ENCODE peak calls at places on chromosomes 11 and 22, in seven cellular contexts. V, S, A, D, P, Y and N are unnamed samples.

GRCh38 chr22:25736378-25737011 is 5.5 kb upstream of the MYO18B start:
- DNase-seq in A (no peak), D (no peak), Y (no peak), S (no peak), P (no peak), V (no peak), N (no peak)

GRCh38 chr11:76634934-76635333 is 35.6 kb downstream of the LRRC32 start:
- DNase-seq in A (no peak), P (no peak), V (no peak), Y (no peak), S (no peak), D (no peak), N (no peak)

GRCh38 chr11:127385071-127385470 is 384.5 kb upstream of the KIRREL3 start:
- DNase-seq in Y (peak), D (no peak), V (no peak), S (no peak), A (no peak), P (no peak), N (no peak)

GRCh38 chr11:56693428-56693827 is 5.5 kb upstream of the OR9G1 start:
- DNase-seq in A (no peak), S (no peak), V (no peak), P (no peak), Y (no peak), D (no peak), N (no peak)

GRCh38 chr22:37907036-37907954 is 1.2 kb downstream of the MICALL1 start:
- DNase-seq in D (no peak), V (no peak), S (no peak), A (no peak), P (no peak), Y (no peak), N (no peak)

GRCh38 chr11:35390737-35391682 is 28.3 kb downstream of the SLC1A2 start:
- DNase-seq in D (peak), P (no peak), S (no peak), V (peak), Y (no peak), A (no peak), N (peak)

GRCh38 chr11:14320020-14320419 is 39.0 kb downstream of the RRAS2 start:
- DNase-seq in Y (no peak), D (no peak), A (no peak), P (no peak), S (no peak), V (peak), N (no peak)

GRCh38 chr11:109490953-109491733 is 69.2 kb downstream of the C11orf87 start:
- DNase-seq in P (no peak), S (no peak), A (no peak), Y (no peak), V (no peak), D (no peak), N (no peak)

GRCh38 chr11:44884056-44884455 is 66.6 kb downstream of the TP53I11 start:
- DNase-seq in P (no peak), V (no peak), S (no peak), D (no peak), A (no peak), Y (no peak), N (no peak)

GRCh38 chr22:40932396-40932795 is 18.8 kb upstream of the RBX1 start:
- DNase-seq in Y (no peak), A (no peak), S (no peak), P (no peak), D (no peak), V (no peak), N (no peak)

GRCh38 chr11:13134886-13135285 is 125.8 kb downstream of the RASSF10 start:
- DNase-seq in P (no peak), S (no peak), A (no peak), V (no peak), Y (no peak), D (no peak), N (no peak)

GRCh38 chr11:44243633-44244343 is 66.2 kb downstream of the ALX4 start:
- DNase-seq in D (peak), S (no peak), Y (no peak), P (no peak), V (no peak), A (no peak), N (peak)

GRCh38 chr11:970319-970871 is 44.7 kb downstream of the AP2A2 start:
- DNase-seq in S (no peak), P (no peak), A (no peak), V (no peak), D (no peak), Y (no peak), N (no peak)

GRCh38 chr11:79200398-79201070 is 240.3 kb downstream of the TENM4 start:
- DNase-seq in S (no peak), A (no peak), D (no peak), V (no peak), P (no peak), Y (no peak), N (no peak)

GRCh38 chr11:120267319-120267718 is 27.4 kb downstream of the POU2F3 start:
- DNase-seq in P (no peak), V (no peak), S (no peak), A (no peak), D (no peak), Y (no peak), N (no peak)

GRCh38 chr11:132576706-132577105 is 955.6 kb downstream of the OPCML start:
- DNase-seq in S (no peak), D (no peak), Y (no peak), P (no peak), V (no peak), A (no peak), N (no peak)

GRCh38 chr22:19607198-19608113 is 83.2 kb upstream of the CLDN5 start:
- DNase-seq in D (no peak), A (no peak), S (peak), Y (no peak), V (no peak), P (no peak), N (no peak)

GRCh38 chr11:128519353-128519752 is 68.0 kb downstream of the ETS1 start:
- DNase-seq in S (no peak), P (no peak), D (no peak), Y (no peak), V (no peak), A (no peak), N (no peak)

GRCh38 chr22:49281467-49282340 is 546.0 kb downstream of the BRD1 start:
- DNase-seq in P (no peak), D (no peak), Y (no peak), V (no peak), S (no peak), A (peak), N (no peak)

GRCh38 chr22:23520875-23521441 is 59.1 kb downstream of the IGLL1 start:
- DNase-seq in P (peak), D (peak), A (no peak), S (peak), Y (peak), V (no peak), N (peak)

GRCh38 chr11:133864756-133865155 is 19.4 kb upstream of the SPATA19 start:
- DNase-seq in P (no peak), A (no peak), S (no peak), Y (no peak), D (no peak), V (no peak), N (no peak)

GRCh38 chr11:121672630-121673487 is 220.1 kb upstream of the SORL1-AS1 start:
- DNase-seq in A (no peak), S (no peak), Y (peak), D (no peak), V (no peak), P (no peak), N (no peak)
- TF ChIP-seq JUND in A (no peak), S (no peak), Y (no peak), D (no peak), V (no peak), P (no peak), N (no peak)

DNA sequence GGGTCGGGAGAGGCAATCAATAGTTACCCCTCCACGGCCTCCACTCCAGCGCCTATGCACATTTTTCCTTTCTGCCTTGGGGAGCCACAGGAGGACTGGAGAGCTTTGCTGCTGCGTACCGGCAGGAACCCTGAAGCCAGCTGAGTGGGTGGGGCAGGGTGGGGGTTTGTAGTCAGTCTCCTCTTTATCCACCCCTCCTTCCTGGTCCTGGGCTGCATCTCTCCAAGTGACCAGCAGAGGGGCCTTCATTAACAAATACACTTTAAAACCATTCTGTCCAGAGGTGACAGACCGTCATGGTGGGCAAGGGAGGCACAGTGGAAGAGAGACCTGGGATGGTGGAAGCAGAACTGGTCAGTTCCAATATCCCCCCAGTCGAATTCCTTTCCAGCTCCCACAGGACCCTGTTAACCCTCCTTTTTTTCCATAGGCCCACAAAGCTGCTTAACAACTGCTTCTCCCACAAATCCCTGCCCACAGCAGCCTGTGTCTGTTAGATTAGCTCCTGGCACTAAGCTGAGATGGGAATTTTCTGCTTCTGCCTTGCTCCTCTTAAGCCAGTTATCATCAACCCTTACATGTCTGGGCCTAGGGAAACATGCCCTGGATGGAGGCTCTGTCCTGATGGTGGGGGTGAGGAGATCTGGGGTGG is 3.9 kb upstream of the ABCG4 start:
- DNase-seq in S (peak), D (peak), V (no peak), A (peak), P (peak), Y (peak), N (peak)
- TF ChIP-seq JUND in S (no peak), D (no peak), V (no peak), A (no peak), P (no peak), Y (no peak), N (no peak)

DNA sequence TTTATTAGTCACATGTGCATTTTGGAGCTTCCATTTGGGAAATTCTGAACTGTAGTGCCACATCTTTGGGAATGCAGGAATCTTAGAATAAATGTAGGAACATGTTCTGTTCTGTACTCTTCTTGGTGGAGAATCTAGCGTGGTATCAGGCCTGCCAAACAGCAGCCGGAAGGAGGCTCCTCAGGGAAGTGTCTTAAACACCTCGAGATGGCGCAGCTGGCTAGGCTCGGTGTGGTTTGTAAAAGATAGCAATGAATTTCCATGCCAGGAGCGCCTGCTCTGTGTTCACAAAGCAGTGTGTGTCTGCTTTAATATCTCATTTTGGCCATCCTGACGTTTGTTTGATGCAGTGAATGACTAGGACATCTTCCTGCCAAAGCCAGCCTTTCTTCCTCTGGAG is 145.1 kb downstream of the ATXN10 start:
- DNase-seq in P (no peak), V (no peak), Y (no peak), S (no peak), D (no peak), A (no peak), N (no peak)
- TF ChIP-seq JUND in P (no peak), V (no peak), Y (no peak), S (no peak), D (no peak), A (no peak), N (no peak)

DNA sequence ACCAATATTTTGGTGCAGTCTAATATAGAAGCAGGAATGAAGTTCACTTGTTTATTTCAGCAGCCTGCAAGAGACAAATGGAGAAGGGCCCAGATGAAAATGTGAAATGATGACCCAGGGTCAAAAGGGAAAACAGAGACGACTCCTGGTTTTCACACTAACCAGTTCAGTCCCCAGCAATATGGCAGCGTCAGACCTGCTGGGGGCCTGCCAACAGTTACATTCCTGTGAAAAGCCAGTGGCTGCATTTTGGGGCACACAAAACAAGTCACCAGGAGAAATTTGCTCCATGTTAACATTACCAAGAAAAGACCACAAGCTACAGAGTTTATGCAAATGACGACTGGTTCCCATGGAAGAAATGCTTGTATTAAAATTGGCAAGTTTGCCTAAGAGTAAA is 80.2 kb downstream of the CCDC34 start:
- DNase-seq in S (no peak), Y (no peak), A (no peak), V (no peak), P (no peak), D (no peak), N (no peak)
- TF ChIP-seq JUND in S (no peak), Y (no peak), A (no peak), V (no peak), P (no peak), D (no peak), N (no peak)